ENCODE peak calls at places on chromosome 11, in nine cellular contexts. D, V, X, E, N, R, Y, T and G are unnamed samples.

GRCh38 chr11:94183886-94184264 is 55.2 kb downstream of the PANX1 start:
- DNase-seq in Y (peak; percentile 40), V (peak; percentile 75), T (peak; percentile 75), N (peak; percentile 22), E (peak; percentile 72), X (peak; percentile 69), D (peak; percentile 17), R (no peak), G (peak; percentile 54)

GRCh38 chr11:36150986-36151385 is 138.2 kb downstream of the COMMD9 start:
- DNase-seq in V (no peak), T (no peak), Y (no peak), N (no peak), E (no peak), X (no peak), R (no peak), D (no peak), G (no peak)

GRCh38 chr11:63586451-63587166 is 23.4 kb upstream of the PLAAT2 start:
- DNase-seq in Y (no peak), X (no peak), R (no peak), N (no peak), T (no peak), D (no peak), V (no peak), E (no peak), G (no peak)

GRCh38 chr11:85945296-85945695 is 90.1 kb downstream of the CCDC83 start:
- DNase-seq in R (no peak), N (no peak), T (no peak), E (no peak), Y (peak; percentile 12), V (no peak), D (no peak), X (no peak), G (no peak)

GRCh38 chr11:117145393-117145761 is 1.3 kb downstream of the PAFAH1B2 start:
- DNase-seq in N (peak; percentile 32), V (peak; percentile 44), R (no peak), E (no peak), T (peak; percentile 30), Y (peak; percentile 20), X (no peak), D (no peak), G (no peak)

GRCh38 chr11:94010136-94010535 is 11.0 kb upstream of the HEPHL1 start:
- DNase-seq in Y (no peak), E (no peak), X (no peak), V (no peak), T (no peak), R (no peak), D (no peak), N (no peak), G (no peak)

GRCh38 chr11:17188675-17189074 is 19.1 kb downstream of the PIK3C2A start:
- DNase-seq in V (no peak), Y (no peak), T (no peak), D (no peak), X (no peak), E (no peak), R (no peak), N (no peak), G (no peak)

GRCh38 chr11:78733031-78733430 is 158.4 kb upstream of the NARS2 start:
- DNase-seq in T (no peak), D (no peak), E (no peak), X (no peak), V (no peak), N (no peak), Y (no peak), R (no peak), G (no peak)

GRCh38 chr11:102449651-102450570 is 2.7 kb downstream of the TMEM123 start:
- DNase-seq in X (no peak), T (no peak), Y (peak; percentile 59), N (no peak), R (no peak), D (no peak), E (no peak), V (no peak), G (no peak)

GRCh38 chr11:102452461-102453285 is at the start of gene TMEM123:
- DNase-seq in E (peak; percentile 83), X (peak; percentile 69), V (peak; percentile 65), T (peak; percentile 87), Y (peak; percentile 94), N (peak; percentile 89), D (no peak), R (peak; percentile 90), G (peak; percentile 80)

GRCh38 chr11:102453286-102453797 is 777 bp upstream of the TMEM123 start:
- DNase-seq in R (no peak), Y (peak; percentile 75), V (peak; percentile 37), E (peak; percentile 66), X (no peak), N (no peak), T (no peak), D (no peak), G (no peak)

GRCh38 chr11:102451041-102451692 is 1.4 kb downstream of the TMEM123 start:
- DNase-seq in Y (no peak), T (no peak), D (no peak), R (no peak), E (no peak), X (no peak), N (no peak), V (no peak), G (no peak)

DNA sequence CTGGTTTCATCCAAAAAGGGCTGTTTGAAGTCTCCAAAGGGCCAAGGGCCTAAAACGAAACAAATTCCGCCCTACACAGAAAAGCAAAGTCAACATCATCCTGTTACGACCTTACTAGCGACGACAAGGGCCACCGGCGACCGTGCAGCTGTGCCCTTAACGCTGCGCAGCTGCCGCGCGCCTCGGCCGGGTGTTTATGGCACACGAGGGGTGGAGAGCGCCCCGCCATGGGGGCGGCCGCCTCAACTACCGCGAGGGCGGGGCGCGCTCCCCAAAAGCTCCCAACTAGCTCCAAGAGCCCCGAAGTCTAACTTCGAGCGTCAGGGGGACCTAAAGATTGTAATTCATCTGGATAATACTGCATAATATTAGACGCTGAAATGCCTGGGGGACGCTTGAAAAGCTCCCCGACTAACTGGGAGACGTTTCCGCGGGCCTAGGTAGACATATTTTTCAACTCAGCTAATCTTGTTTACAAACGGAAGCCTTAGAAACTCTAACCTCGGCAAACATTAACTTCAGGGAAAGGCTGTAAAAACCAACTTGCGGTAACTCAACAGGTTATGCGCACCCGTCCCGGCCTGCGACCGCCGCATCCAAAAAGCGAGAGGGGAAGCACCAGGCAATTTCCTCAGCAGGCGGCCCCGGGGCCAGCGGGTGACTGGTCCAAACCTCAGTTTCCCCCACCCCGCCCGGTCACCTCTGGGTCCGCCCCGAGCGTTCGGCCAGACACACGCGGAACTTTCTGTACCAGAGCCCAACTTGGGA is 688 bp downstream of the TMEM123 start:
- DNase-seq in E (peak; percentile 73), X (peak; percentile 41), Y (peak; percentile 88), N (peak; percentile 76), D (no peak), R (peak; percentile 79), V (peak; percentile 62), T (peak; percentile 85), G (peak; percentile 58)
- TF ChIP-seq CTCF in E (no peak), X (no peak), Y (peak; percentile 27), N (peak; percentile 23), D (peak; percentile 44), R (no peak), V (no peak), T (no peak), G (no peak)

GRCh38 chr11:104546486-104546885 is 351.8 kb downstream of the CASP12 start:
- DNase-seq in X (no peak), V (no peak), Y (no peak), R (no peak), T (no peak), D (no peak), E (no peak), N (no peak), G (no peak)

GRCh38 chr11:104549019-104549418 is 349.2 kb downstream of the CASP12 start:
- DNase-seq in X (no peak), E (no peak), T (no peak), D (no peak), R (no peak), Y (no peak), V (no peak), N (no peak), G (no peak)

DNA sequence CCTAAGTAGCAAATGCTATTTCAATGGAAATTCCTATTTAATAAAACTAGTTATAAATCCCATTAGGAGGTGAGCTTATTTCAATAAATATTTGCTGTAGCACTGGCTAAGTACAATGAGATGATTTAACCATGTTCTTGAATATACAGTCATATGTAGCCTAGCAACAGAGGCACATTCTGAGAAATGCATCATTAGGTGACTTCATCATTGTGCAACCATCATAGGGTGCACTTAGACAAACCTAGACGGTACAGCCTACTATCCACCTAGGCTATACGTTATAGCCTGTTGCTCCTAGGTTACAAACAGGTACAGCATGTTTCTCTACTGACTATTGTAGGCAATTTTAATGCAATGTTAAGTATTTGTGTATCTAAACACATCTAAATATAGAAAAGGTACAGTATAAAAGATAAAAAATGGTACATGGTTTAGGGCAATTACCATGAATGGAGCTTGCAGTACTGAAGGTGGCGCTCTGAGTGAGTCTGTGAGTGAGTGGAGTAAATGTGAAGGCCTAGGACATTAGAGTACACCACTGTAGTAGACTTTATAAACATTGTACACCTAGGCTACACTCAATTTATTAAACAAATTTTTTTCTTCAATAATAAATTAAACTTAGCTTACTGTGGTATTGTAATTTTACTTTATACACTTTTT is 350.1 kb downstream of the CASP12 start:
- DNase-seq in T (no peak), X (no peak), N (no peak), R (no peak), D (no peak), E (no peak), V (peak; percentile 42), Y (peak; percentile 12), G (no peak)
- TF ChIP-seq CTCF in T (no peak), X (no peak), N (no peak), R (no peak), D (no peak), E (no peak), V (no peak), Y (no peak), G (no peak)

DNA sequence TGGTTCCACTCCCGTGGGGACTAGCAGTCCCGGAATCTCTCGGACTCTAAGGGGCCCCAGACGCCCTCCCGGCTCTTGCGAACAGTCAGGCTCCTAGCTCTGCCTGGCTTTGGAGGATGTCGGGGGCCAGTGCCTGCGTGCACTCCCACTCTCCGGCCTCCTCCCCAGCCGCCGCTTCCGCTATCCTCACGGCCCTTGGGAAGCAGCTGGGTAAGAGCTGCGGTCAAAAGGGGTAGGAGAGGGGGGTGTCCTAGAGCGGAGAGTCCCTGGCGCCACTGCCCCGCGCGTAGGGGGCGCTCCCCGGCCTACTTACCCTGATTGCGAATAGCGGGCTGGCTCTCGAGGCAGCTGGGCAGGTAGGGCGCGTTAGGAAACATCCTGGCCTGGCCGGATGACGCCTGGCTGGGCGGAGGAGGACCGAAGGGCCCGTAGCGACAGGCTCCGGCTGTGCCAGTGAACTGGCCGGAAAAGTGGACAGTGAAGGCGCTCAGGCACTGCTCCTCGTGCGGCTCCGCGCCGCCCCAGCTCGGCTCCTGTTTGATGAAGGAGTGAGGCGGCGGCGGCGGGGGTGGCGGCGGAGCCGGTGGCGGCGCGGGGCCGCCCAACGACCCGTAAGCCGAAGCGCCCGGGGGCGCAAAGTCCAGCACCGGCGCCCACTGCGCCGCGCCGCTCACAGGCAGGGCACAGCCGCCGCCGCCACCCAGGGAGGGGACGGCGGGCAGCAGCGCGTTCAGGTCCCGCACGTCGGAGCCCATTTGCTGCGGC is 770 bp downstream of the WT1 start:
- DNase-seq in V (peak; percentile 29), N (peak; percentile 41), E (no peak), R (no peak), T (no peak), D (no peak), X (peak; percentile 14), Y (no peak), G (peak; percentile 56)
- TF ChIP-seq CTCF in V (no peak), N (no peak), E (no peak), R (no peak), T (no peak), D (no peak), X (peak; percentile 28), Y (no peak), G (peak; percentile 35)

DNA sequence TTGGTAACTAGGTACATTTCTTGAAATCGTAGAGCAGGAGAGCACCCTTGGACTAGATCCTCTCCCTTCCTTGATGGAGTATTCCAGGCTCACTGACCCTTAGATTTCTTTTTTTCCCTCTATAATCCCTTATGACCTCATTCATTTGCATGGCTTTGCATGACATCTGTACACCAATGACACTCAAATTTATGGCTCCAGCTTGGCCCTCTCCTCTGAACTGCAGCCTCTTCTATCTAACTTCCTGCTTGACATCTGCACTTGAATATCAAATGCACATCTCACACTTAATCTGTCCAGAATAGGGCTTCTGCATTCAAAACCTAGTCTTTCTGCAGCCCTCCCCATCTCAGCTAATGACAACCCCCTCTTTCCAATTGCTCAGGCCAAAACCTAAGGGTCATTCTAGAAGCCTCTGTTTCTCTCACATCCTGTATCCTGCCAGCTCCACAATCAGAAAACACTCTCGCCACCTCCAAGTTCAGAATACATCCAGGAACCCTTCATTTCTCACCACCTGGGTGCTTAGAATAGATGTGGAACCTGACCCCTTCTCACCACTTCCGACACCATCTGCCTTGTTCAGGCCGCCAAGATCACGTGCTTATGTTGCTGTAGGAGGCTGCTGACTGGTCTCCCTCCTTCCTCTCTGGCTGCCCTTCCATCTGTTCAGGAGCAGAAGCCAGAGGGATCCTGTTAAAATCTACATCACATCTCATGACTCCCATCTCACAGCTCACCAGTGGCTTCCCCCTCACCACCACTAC is 138.9 kb upstream of the MTNR1B start:
- DNase-seq in E (no peak), V (no peak), N (no peak), D (no peak), T (no peak), R (no peak), Y (no peak), X (no peak), G (no peak)
- TF ChIP-seq CTCF in E (no peak), V (no peak), N (no peak), D (no peak), T (no peak), R (no peak), Y (no peak), X (no peak), G (no peak)